ENCODE peak calls at places on chromosomes 1 and 21, in four cellular contexts. T is fibroblast of lung, R is uterus, Z is endodermal cell. P is an unnamed sample.

GRCh38 chr1:1880617-1881312 is 10.1 kb downstream of the GNB1 start:
- DNase-seq in T (no peak), R (no peak), Z (no peak), P (no peak)

GRCh38 chr1:74436078-74436477 is 76.3 kb downstream of the LRRC53 start:
- DNase-seq in T (no peak), R (no peak), Z (no peak), P (no peak)

GRCh38 chr1:186617860-186618780 is 62.1 kb downstream of the PTGS2 start:
- DNase-seq in T (peak; percentile 42), R (peak; percentile 16), Z (no peak), P (no peak)

GRCh38 chr1:204495078-204495753 is 611 bp upstream of the PIK3C2B start:
- DNase-seq in T (no peak), R (no peak), Z (no peak), P (no peak)

GRCh38 chr1:108792420-108792819 is 45.9 kb downstream of the STXBP3 start:
- DNase-seq in T (no peak), R (no peak), Z (no peak), P (no peak)

GRCh38 chr1:239879321-239880170 is 212.1 kb upstream of the FMN2 start:
- DNase-seq in T (no peak), R (no peak), Z (no peak), P (no peak)

GRCh38 chr21:26469789-26470188 is 103.3 kb downstream of the CYYR1 start:
- DNase-seq in T (peak; percentile 93), R (no peak), Z (no peak), P (no peak)

GRCh38 chr1:38009088-38009840 is 3.3 kb upstream of the UTP11 start:
- DNase-seq in T (no peak), R (no peak), Z (peak; percentile 86), P (no peak)

GRCh38 chr21:30468912-30469812 is 11.0 kb downstream of the KRTAP19-1 start:
- DNase-seq in T (no peak), R (no peak), Z (no peak), P (no peak)

GRCh38 chr1:219555802-219556201 is 57.1 kb downstream of the ZC3H11B start:
- DNase-seq in T (peak; percentile 81), R (peak; percentile 18), Z (no peak), P (no peak)

GRCh38 chr1:168428063-168428731 is 115.6 kb downstream of the XCL2 start:
- DNase-seq in T (no peak), R (peak; percentile 83), Z (peak; percentile 58), P (no peak)

GRCh38 chr1:228163004-228163753 is 2.4 kb upstream of the IBA57 start:
- DNase-seq in T (no peak), R (peak; percentile 88), Z (no peak), P (no peak)

GRCh38 chr1:95169544-95169943 is 52.4 kb downstream of the TLCD4 start:
- DNase-seq in T (no peak), R (no peak), Z (no peak), P (no peak)

GRCh38 chr1:204217648-204218000 is 3.8 kb upstream of the GOLT1A start:
- DNase-seq in T (no peak), R (no peak), Z (no peak), P (no peak)

GRCh38 chr1:113871597-113872113 is at the start of gene PTPN22:
- DNase-seq in T (peak; percentile 50), R (no peak), Z (peak; percentile 42), P (no peak)

GRCh38 chr21:33686386-33686785 is 44.1 kb downstream of the ITSN1 start:
- DNase-seq in T (no peak), R (no peak), Z (no peak), P (no peak)

GRCh38 chr1:68232354-68233148 is at the start of gene WLS:
- DNase-seq in T (peak; percentile 84), R (peak; percentile 81), Z (peak; percentile 92), P (peak; percentile 78)

GRCh38 chr21:33199516-33200217 is 30.1 kb upstream of the IFNAR2 start:
- DNase-seq in T (peak; percentile 95), R (peak; percentile 90), Z (peak; percentile 88), P (peak; percentile 84)

GRCh38 chr1:11354893-11355593 is 82.0 kb downstream of the UBIAD1 start:
- DNase-seq in T (no peak), R (no peak), Z (no peak), P (no peak)

GRCh38 chr21:43873673-43874072 is 8.7 kb downstream of the AGPAT3 start:
- DNase-seq in T (no peak), R (no peak), Z (no peak), P (no peak)

GRCh38 chr1:64133036-64133435 is 70.4 kb upstream of the UBE2U start:
- DNase-seq in T (peak; percentile 89), R (no peak), Z (no peak), P (no peak)

GRCh38 chr1:41379741-41380130 is 18.5 kb downstream of the FOXO6 start:
- DNase-seq in T (no peak), R (no peak), Z (no peak), P (no peak)

GRCh38 chr1:201295861-201296260 is 12.6 kb downstream of the PKP1 start:
- DNase-seq in T (peak; percentile 73), R (no peak), Z (no peak), P (no peak)
- H3K27ac ChIP-seq in T (no peak overlapping the region), R (no peak overlapping the region), Z (no peak overlapping the region), P (no peak overlapping the region)

GRCh38 chr1:175580351-175580750 is 163.0 kb downstream of the TNR start:
- DNase-seq in T (no peak), R (no peak), Z (no peak), P (no peak)
- H3K9me3 ChIP-seq in T (no peaks in the 10 kb centered on the region), R (no peaks in the 10 kb centered on the region), Z (peaks cover 6% of the 10 kb centered on the region), P (peaks cover 11% of the 10 kb centered on the region)

DNA sequence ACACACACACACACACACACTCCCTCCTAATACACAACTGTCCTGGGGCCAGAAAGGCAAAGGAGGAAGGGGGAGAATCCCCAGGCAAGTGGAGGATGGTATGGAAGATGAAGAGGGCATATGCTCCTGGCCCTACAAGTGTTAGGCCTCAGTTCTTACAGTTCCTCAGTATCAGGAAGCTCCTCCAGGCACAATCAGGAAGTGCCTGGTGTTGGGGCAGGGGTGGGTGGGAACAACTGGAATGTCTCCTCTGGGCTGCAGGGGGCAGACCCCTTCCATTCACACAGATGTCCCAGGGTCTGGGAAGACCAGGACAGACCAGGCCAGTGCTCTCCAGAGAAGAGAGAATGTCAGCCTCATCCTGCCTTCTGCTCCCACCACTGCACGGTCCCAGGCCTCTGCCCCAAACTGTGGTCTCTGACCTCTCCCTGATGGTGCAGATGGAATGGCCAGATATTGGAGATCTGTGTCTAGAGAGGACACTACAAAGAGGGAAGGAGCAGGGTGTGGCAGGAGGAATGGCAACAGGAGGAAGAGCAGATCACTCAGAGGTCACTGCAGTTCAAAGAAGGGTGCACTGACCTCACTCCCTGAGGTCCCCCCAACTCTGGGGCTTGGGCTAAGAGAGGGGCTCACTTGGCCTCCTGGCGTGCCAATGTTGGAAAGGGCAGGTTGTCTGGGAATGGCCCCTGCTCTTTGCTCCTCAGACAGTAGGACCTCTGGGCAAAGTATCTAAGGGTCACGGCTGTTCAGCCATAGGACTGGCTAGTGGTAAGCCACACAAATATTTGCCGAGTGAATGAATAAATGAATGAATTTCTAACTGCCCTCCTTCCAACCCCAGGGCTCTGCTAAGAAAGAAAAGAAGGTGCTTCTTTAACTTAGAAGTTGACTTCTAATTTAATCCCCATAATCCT is 2.5 kb upstream of the DENND2D start:
- DNase-seq in T (no peak), R (no peak), Z (peak; percentile 67), P (no peak)
- TF ChIP-seq CTCF in T (no peak), R (no peak), Z (peak; percentile 72), P (no peak)

GRCh38 chr1:14520514-14521163 is 77.8 kb upstream of the KAZN start:
- DNase-seq in T (no peak), R (no peak), Z (peak; percentile 19), P (no peak)

GRCh38 chr1:14519976-14520375 is 78.5 kb upstream of the KAZN start:
- DNase-seq in T (no peak), R (no peak), Z (no peak), P (no peak)

GRCh38 chr1:14516974-14517812 is 81.3 kb upstream of the KAZN start:
- DNase-seq in T (peak; percentile 84), R (no peak), Z (no peak), P (no peak)

GRCh38 chr1:14514760-14515159 is 83.7 kb upstream of the KAZN start:
- DNase-seq in T (no peak), R (no peak), Z (peak; percentile 5), P (no peak)

GRCh38 chr1:14517813-14518180 is 80.7 kb upstream of the KAZN start:
- DNase-seq in T (no peak), R (no peak), Z (no peak), P (no peak)
- H3K27ac ChIP-seq in T (no peak overlapping the region), R (no peak overlapping the region), Z (no peak overlapping the region), P (no peak overlapping the region)

DNA sequence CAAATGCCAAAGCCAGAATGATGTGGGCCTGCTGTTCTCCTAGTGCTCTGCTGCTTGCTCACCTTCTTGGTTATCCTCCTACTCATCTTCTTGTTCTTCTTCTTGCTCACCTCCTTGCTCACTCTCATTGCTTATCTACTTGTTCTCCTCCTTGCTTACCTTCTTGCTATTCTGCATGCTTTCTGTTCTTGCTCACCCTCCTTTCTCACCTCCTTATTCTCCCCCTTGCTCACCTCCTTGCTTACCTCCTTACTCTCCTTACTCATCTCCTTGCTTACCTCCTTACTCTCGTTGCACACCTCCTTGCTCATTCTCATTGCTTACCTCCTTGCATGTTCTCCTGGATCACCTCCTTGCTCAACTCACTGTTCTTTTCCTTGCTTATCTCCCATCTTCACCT is at the start of gene OR14I1:
- DNase-seq in T (no peak), R (no peak), Z (no peak), P (no peak)
- H3K9me3 ChIP-seq in T (no peaks in the 10 kb centered on the region), R (no peaks in the 10 kb centered on the region), Z (peaks cover 88% of the 10 kb centered on the region), P (no peaks in the 10 kb centered on the region)

DNA sequence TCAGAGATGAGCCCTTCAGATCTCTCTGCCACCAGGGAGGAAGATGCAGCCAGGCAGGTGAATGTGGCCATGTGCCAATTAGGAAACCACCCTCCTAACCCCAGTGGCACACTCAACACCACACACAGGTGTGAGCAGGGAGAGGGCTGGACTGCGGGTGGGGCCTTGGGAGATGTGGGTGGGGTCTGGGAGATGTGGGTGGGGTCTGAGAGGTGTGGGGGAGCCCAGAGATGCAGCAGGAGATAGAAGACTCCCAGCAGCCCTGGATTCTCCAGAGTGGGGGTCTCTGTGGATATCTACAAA is 43.2 kb upstream of the COL6A1 start:
- DNase-seq in T (no peak), R (no peak), Z (no peak), P (no peak)
- TF ChIP-seq CTCF in T (no peak), R (no peak), Z (no peak), P (no peak)

GRCh38 chr1:185325413-185325812 is 8.4 kb upstream of the IVNS1ABP start:
- DNase-seq in T (no peak), R (no peak), Z (no peak), P (no peak)
- H3K27ac ChIP-seq in T (no peak overlapping the region), R (no peak overlapping the region), Z (no peak overlapping the region), P (no peak overlapping the region)

DNA sequence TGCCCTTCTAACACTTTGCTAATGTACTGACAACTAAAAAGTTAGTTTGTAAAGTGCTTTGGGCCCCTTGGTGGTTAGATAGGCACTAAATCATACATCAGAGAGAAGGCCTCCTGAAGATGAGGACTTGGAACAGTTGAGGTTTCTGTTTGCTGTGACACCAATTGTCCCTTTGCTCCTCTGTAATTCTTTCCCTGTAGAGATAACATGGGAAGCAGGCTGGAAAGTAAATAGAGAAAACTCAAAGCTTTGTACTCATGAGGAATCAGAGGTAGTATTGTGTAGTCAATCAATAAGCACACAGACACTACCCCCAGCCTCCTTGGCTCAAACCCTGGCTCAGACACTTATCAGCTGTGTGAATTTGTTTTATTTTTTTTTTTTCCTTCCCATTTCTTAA is 31.6 kb upstream of the BARHL2 start:
- DNase-seq in T (no peak), R (no peak), Z (no peak), P (no peak)
- H3K9me3 ChIP-seq in T (no peaks in the 10 kb centered on the region), R (no peaks in the 10 kb centered on the region), Z (no peaks in the 10 kb centered on the region), P (no peaks in the 10 kb centered on the region)

GRCh38 chr1:226687476-226687875 is 51.6 kb downstream of the ITPKB start:
- DNase-seq in T (no peak), R (no peak), Z (no peak), P (no peak)
- TF ChIP-seq CTCF in T (no peak), R (no peak), Z (no peak), P (no peak)